ENCODE peak calls at places on chromosome 16, in five cellular contexts. One of them, this sample, is unnamed. For H3K4me1, the result is how much of the 10 kb centered on the place peaks cover.

GRCh38 chr16:7910116-7910515 is 577.5 kb downstream of the RBFOX1 start:
- DNase-seq in spleen: no peak
- DNase-seq in aorta: no peak
- DNase-seq in effector memory CD4-positive, alpha-beta T cell: no peak
- DNase-seq in IMR-90: no peak
- DNase-seq in this sample: no peak

GRCh38 chr16:58842746-58843145 is 108.6 kb upstream of the GOT2 start:
- DNase-seq in effector memory CD4-positive, alpha-beta T cell: no peak
- DNase-seq in spleen: no peak
- DNase-seq in IMR-90: no peak
- DNase-seq in aorta: no peak
- DNase-seq in this sample: no peak

GRCh38 chr16:86389566-86390328 is 120.6 kb upstream of the FOXF1 start:
- DNase-seq in spleen: no peak
- DNase-seq in IMR-90: no peak
- DNase-seq in aorta: no peak
- DNase-seq in effector memory CD4-positive, alpha-beta T cell: no peak
- DNase-seq in this sample: no peak

GRCh38 chr16:75486014-75486404 is 9.2 kb downstream of the CHST6 start:
- DNase-seq in IMR-90: no peak
- DNase-seq in aorta: no peak
- DNase-seq in spleen: no peak
- DNase-seq in effector memory CD4-positive, alpha-beta T cell: no peak
- DNase-seq in this sample: no peak

GRCh38 chr16:19810817-19811731 is 73.6 kb downstream of the GPRC5B start:
- DNase-seq in spleen: no peak
- DNase-seq in effector memory CD4-positive, alpha-beta T cell: no peak
- DNase-seq in IMR-90: peak
- DNase-seq in aorta: no peak
- DNase-seq in this sample: no peak

GRCh38 chr16:23124315-23124714 is 24.9 kb downstream of the USP31 start:
- DNase-seq in spleen: no peak
- DNase-seq in aorta: no peak
- DNase-seq in IMR-90: peak
- DNase-seq in effector memory CD4-positive, alpha-beta T cell: no peak
- DNase-seq in this sample: no peak

GRCh38 chr16:75222271-75222783 is 3.5 kb downstream of the CTRB1 start:
- DNase-seq in aorta: peak
- DNase-seq in effector memory CD4-positive, alpha-beta T cell: no peak
- DNase-seq in IMR-90: no peak
- DNase-seq in spleen: peak
- DNase-seq in this sample: no peak

GRCh38 chr16:14302399-14303181 is 231.5 kb downstream of the MRTFB start:
- DNase-seq in IMR-90: no peak
- DNase-seq in spleen: peak
- DNase-seq in effector memory CD4-positive, alpha-beta T cell: no peak
- DNase-seq in aorta: peak
- DNase-seq in this sample: no peak

GRCh38 chr16:78902291-78902690 is 698.2 kb downstream of the MAF start:
- DNase-seq in IMR-90: no peak
- DNase-seq in aorta: no peak
- DNase-seq in spleen: no peak
- DNase-seq in effector memory CD4-positive, alpha-beta T cell: no peak
- DNase-seq in this sample: no peak

GRCh38 chr16:28130099-28131088 is 66.9 kb upstream of the GSG1L start:
- DNase-seq in IMR-90: no peak
- DNase-seq in effector memory CD4-positive, alpha-beta T cell: no peak
- DNase-seq in spleen: no peak
- DNase-seq in aorta: no peak
- DNase-seq in this sample: no peak

GRCh38 chr16:76696876-76697275 is 419.7 kb downstream of the CNTNAP4 start:
- DNase-seq in spleen: no peak
- DNase-seq in IMR-90: no peak
- DNase-seq in aorta: no peak
- DNase-seq in effector memory CD4-positive, alpha-beta T cell: no peak
- DNase-seq in this sample: no peak

GRCh38 chr16:82935781-82936180 is 309.0 kb downstream of the CDH13 start:
- DNase-seq in spleen: no peak
- DNase-seq in effector memory CD4-positive, alpha-beta T cell: no peak
- DNase-seq in aorta: no peak
- DNase-seq in IMR-90: no peak
- DNase-seq in this sample: no peak

GRCh38 chr16:17474572-17474971 is 3.8 kb upstream of the XYLT1 start:
- DNase-seq in aorta: no peak
- DNase-seq in spleen: peak
- DNase-seq in IMR-90: no peak
- DNase-seq in effector memory CD4-positive, alpha-beta T cell: no peak
- DNase-seq in this sample: no peak

GRCh38 chr16:58056580-58056979 is 31.0 kb downstream of the MMP15 start:
- DNase-seq in IMR-90: no peak
- DNase-seq in spleen: no peak
- DNase-seq in effector memory CD4-positive, alpha-beta T cell: no peak
- DNase-seq in aorta: no peak
- DNase-seq in this sample: no peak

GRCh38 chr16:28093383-28093725 is 29.8 kb upstream of the GSG1L start:
- DNase-seq in aorta: peak
- DNase-seq in IMR-90: no peak
- DNase-seq in spleen: peak
- DNase-seq in effector memory CD4-positive, alpha-beta T cell: no peak
- DNase-seq in this sample: no peak

GRCh38 chr16:85157372-85157771 is 45.1 kb upstream of the CIBAR2 start:
- DNase-seq in effector memory CD4-positive, alpha-beta T cell: no peak
- DNase-seq in aorta: no peak
- DNase-seq in IMR-90: no peak
- DNase-seq in spleen: no peak
- DNase-seq in this sample: no peak

GRCh38 chr16:52254753-52255152 is 292.2 kb downstream of the TOX3 start:
- DNase-seq in IMR-90: no peak
- DNase-seq in effector memory CD4-positive, alpha-beta T cell: no peak
- DNase-seq in aorta: no peak
- DNase-seq in spleen: no peak
- DNase-seq in this sample: no peak

GRCh38 chr16:75252049-75252864 is 833 bp upstream of the BCAR1 start:
- DNase-seq in IMR-90: no peak
- DNase-seq in aorta: peak
- DNase-seq in spleen: peak
- DNase-seq in effector memory CD4-positive, alpha-beta T cell: no peak
- DNase-seq in this sample: no peak

GRCh38 chr16:7394936-7395335 is 62.3 kb downstream of the RBFOX1 start:
- DNase-seq in aorta: no peak
- DNase-seq in IMR-90: no peak
- DNase-seq in spleen: no peak
- DNase-seq in effector memory CD4-positive, alpha-beta T cell: no peak
- DNase-seq in this sample: no peak

GRCh38 chr16:31439519-31439918 is 3.1 kb downstream of the ZNF843 start:
- DNase-seq in IMR-90: no peak
- DNase-seq in aorta: peak
- DNase-seq in spleen: no peak
- DNase-seq in effector memory CD4-positive, alpha-beta T cell: no peak
- DNase-seq in this sample: no peak

GRCh38 chr16:1089822-1090619 is 6.0 kb downstream of the C1QTNF8 start:
- DNase-seq in aorta: peak
- DNase-seq in IMR-90: no peak
- DNase-seq in effector memory CD4-positive, alpha-beta T cell: no peak
- DNase-seq in spleen: no peak
- DNase-seq in this sample: no peak

GRCh38 chr16:67392301-67393059 is 818 bp downstream of the TPPP3 start:
- DNase-seq in IMR-90: no peak
- DNase-seq in aorta: no peak
- DNase-seq in effector memory CD4-positive, alpha-beta T cell: no peak
- DNase-seq in spleen: peak
- DNase-seq in this sample: no peak

GRCh38 chr16:1564325-1564724 is 30.9 kb downstream of the TMEM204 start:
- DNase-seq in IMR-90: no peak
- DNase-seq in effector memory CD4-positive, alpha-beta T cell: no peak
- DNase-seq in spleen: no peak
- DNase-seq in aorta: no peak
- DNase-seq in this sample: no peak

GRCh38 chr16:85687651-85688471 is 893 bp downstream of the GINS2 start:
- DNase-seq in IMR-90: no peak
- DNase-seq in aorta: no peak
- DNase-seq in spleen: peak
- DNase-seq in effector memory CD4-positive, alpha-beta T cell: no peak
- DNase-seq in this sample: no peak

GRCh38 chr16:86258713-86259112 is 251.6 kb upstream of the FOXF1 start:
- DNase-seq in aorta: no peak
- DNase-seq in IMR-90: peak
- DNase-seq in spleen: no peak
- DNase-seq in effector memory CD4-positive, alpha-beta T cell: no peak
- DNase-seq in this sample: no peak

GRCh38 chr16:82329504-82330192 is 159.6 kb upstream of the MPHOSPH6 start:
- DNase-seq in aorta: no peak
- DNase-seq in IMR-90: no peak
- DNase-seq in effector memory CD4-positive, alpha-beta T cell: no peak
- DNase-seq in spleen: no peak
- DNase-seq in this sample: no peak

GRCh38 chr16:57938936-57939871 is 31.7 kb downstream of the CNGB1 start:
- DNase-seq in spleen: peak
- DNase-seq in aorta: peak
- DNase-seq in effector memory CD4-positive, alpha-beta T cell: no peak
- DNase-seq in IMR-90: peak
- DNase-seq in this sample: no peak

GRCh38 chr16:4664538-4665418 is 28.6 kb upstream of the NUDT16L1 start:
- DNase-seq in IMR-90: no peak
- DNase-seq in aorta: peak
- DNase-seq in effector memory CD4-positive, alpha-beta T cell: peak
- DNase-seq in spleen: peak
- DNase-seq in this sample: no peak

GRCh38 chr16:55505333-55506015 is 3.4 kb upstream of the LPCAT2 start:
- DNase-seq in aorta: no peak
- DNase-seq in IMR-90: no peak
- DNase-seq in spleen: no peak
- DNase-seq in effector memory CD4-positive, alpha-beta T cell: no peak
- DNase-seq in this sample: no peak

GRCh38 chr16:55502801-55503366 is 6.0 kb upstream of the LPCAT2 start:
- DNase-seq in IMR-90: peak
- DNase-seq in spleen: no peak
- DNase-seq in aorta: peak
- DNase-seq in effector memory CD4-positive, alpha-beta T cell: no peak
- DNase-seq in this sample: no peak

GRCh38 chr16:55501549-55502322 is 7.1 kb upstream of the LPCAT2 start:
- DNase-seq in effector memory CD4-positive, alpha-beta T cell: no peak
- DNase-seq in spleen: no peak
- DNase-seq in IMR-90: no peak
- DNase-seq in aorta: no peak
- DNase-seq in this sample: no peak

GRCh38 chr16:55506083-55506482 is 2.8 kb upstream of the LPCAT2 start:
- DNase-seq in effector memory CD4-positive, alpha-beta T cell: no peak
- DNase-seq in IMR-90: no peak
- DNase-seq in spleen: no peak
- DNase-seq in aorta: no peak
- DNase-seq in this sample: no peak

DNA sequence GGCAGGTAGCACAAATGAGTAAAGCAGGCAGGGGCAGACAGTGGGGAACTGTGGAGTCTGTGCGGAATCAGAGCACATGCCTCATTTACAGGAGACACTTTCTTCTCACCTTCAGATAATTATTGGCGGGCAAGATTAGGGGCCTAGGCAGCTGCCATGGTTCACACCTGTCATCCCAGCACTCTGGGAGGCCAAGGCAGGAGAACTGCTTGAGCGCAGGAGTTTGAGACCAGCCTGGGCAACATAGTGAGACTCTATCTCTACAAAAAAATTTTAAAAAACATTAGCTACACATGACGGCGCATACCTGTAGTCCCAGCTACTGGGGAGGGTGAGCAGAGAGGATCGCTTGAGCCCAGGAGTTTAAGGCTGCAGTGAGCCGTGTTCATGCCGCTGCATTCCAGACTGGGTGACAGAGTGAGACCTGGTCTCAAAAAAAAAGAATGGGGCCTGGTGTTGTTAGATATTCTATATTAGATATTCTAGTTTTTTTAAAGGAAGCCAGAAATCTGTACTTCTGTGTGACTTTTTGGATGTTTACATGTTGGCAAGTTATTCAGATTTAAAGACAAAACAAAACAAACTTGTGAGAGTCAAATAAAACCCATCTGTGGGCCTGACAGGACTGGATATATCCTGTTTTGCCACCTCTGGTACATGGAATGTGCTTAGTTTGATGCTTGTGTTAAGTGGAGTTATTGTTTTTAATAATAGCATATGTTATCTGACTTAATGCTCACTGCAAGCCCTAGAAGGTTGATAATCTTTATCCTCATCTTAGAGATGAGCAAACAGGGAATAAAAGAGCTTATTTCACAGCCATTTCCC is 4.9 kb upstream of the LPCAT2 start:
- DNase-seq in effector memory CD4-positive, alpha-beta T cell: no peak
- DNase-seq in spleen: no peak
- DNase-seq in aorta: no peak
- DNase-seq in IMR-90: no peak
- DNase-seq in this sample: no peak
- H3K4me1 ChIP-seq in effector memory CD4-positive, alpha-beta T cell: under half
- H3K4me1 ChIP-seq in spleen: half or more
- H3K4me1 ChIP-seq in aorta: under half
- H3K4me1 ChIP-seq in IMR-90: under half
- H3K4me1 ChIP-seq in this sample: under half

DNA sequence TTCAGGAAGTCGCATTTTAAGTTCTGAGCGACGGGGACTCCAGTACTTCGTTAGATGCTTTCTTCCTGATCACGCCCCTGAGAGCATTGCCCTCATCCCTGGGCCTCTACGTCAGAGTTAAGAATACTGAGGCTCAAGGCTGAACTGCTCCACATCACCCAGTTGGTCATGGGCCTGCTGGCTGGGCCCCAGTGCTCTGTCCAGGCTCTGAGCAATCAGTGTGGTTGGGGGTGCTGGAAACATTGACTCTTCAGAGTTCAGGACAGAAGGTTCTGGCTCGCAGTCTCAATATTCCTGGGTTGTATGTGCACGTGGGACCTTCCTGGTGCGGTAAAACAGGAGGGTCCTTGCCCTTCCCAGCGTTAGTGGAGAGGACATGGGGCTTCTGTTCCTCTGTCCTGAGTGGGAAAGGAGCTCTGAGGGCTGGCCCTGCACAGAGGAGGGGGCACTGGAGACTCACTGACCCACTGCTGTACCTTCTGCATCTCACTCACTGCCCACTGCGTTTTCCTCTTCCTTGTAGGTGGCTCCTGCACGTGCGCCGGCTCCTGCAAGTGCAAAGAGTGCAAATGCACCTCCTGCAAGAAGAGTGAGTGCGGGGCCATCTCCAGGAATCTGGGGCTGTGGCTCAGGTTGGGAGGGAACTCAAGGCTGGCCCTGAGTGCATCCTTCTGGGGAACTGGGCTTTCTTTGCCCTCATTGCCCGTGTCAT is 518 bp downstream of the MT1E start:
- DNase-seq in effector memory CD4-positive, alpha-beta T cell: no peak
- DNase-seq in spleen: no peak
- DNase-seq in IMR-90: peak
- DNase-seq in aorta: peak
- DNase-seq in this sample: no peak
- H3K4me3 ChIP-seq in effector memory CD4-positive, alpha-beta T cell: peak
- H3K4me3 ChIP-seq in spleen: peak
- H3K4me3 ChIP-seq in IMR-90: peak
- H3K4me3 ChIP-seq in aorta: peak
- H3K4me3 ChIP-seq in this sample: no peak

GRCh38 chr16:11595908-11596504 is 9.3 kb upstream of the LITAF start:
- DNase-seq in aorta: no peak
- DNase-seq in spleen: peak
- DNase-seq in IMR-90: no peak
- DNase-seq in effector memory CD4-positive, alpha-beta T cell: no peak
- DNase-seq in this sample: no peak
- H3K27ac ChIP-seq in aorta: no peak
- H3K27ac ChIP-seq in spleen: peak
- H3K27ac ChIP-seq in IMR-90: no peak
- H3K27ac ChIP-seq in effector memory CD4-positive, alpha-beta T cell: no peak
- H3K27ac ChIP-seq in this sample: no peak

GRCh38 chr16:22034503-22034902 is 26.6 kb downstream of the MOSMO start:
- DNase-seq in IMR-90: no peak
- DNase-seq in spleen: no peak
- DNase-seq in effector memory CD4-positive, alpha-beta T cell: no peak
- DNase-seq in aorta: no peak
- DNase-seq in this sample: no peak
- H3K4me1 ChIP-seq in IMR-90: under half
- H3K4me1 ChIP-seq in spleen: under half
- H3K4me1 ChIP-seq in effector memory CD4-positive, alpha-beta T cell: under half
- H3K4me1 ChIP-seq in aorta: under half
- H3K4me1 ChIP-seq in this sample: under half

This sample was measured in iPS DF 6.9.